ENCODE peak calls at places on chromosomes 2 and 18, in eight cellular contexts. Y is hepatic stellate cell, G is SW 1271, R is epithelial cell of esophagus, W is GM20000, C is midbrain, E is caudate nucleus, H is type B pancreatic cell. B is an unnamed sample.
A peak's percentile ranks its signal among the peaks of the same experiment; 100 is the strongest.

GRCh38 chr2:66032376-66032775 is 402.5 kb upstream of the MEIS1 start:
- DNase-seq in G (no peak), H (no peak), E (no peak), W (no peak), C (no peak), R (no peak), Y (no peak), B (no peak)

GRCh38 chr18:11283531-11284071 is 134.2 kb upstream of the PIEZO2 start:
- DNase-seq in E (no peak), G (no peak), W (no peak), R (no peak), C (no peak), H (no peak), Y (no peak), B (no peak)

GRCh38 chr2:219443016-219443696 is 8.5 kb downstream of the SPEG start:
- DNase-seq in R (no peak), C (no peak), H (no peak), G (no peak), Y (no peak), W (no peak), E (no peak), B (no peak)

GRCh38 chr2:221524158-221524557 is 47.9 kb downstream of the EPHA4 start:
- DNase-seq in W (no peak), H (no peak), Y (no peak), G (no peak), E (no peak), R (no peak), C (no peak), B (no peak)

GRCh38 chr2:195472835-195473234 is 184.2 kb upstream of the SLC39A10 start:
- DNase-seq in H (no peak), Y (no peak), G (no peak), C (no peak), W (no peak), R (no peak), E (no peak), B (no peak)

GRCh38 chr2:183284606-183285005 is 160.4 kb downstream of the NUP35 start:
- DNase-seq in C (no peak), Y (peak; percentile 6), G (peak; percentile 29), R (peak; percentile 98), W (no peak), H (no peak), E (no peak), B (no peak)

GRCh38 chr2:124272442-124272841 is 247.4 kb downstream of the CNTNAP5 start:
- DNase-seq in E (no peak), C (no peak), G (no peak), W (no peak), R (no peak), H (no peak), Y (no peak), B (no peak)

GRCh38 chr2:112869258-112869842 is 32.8 kb upstream of the IL1B start:
- DNase-seq in Y (no peak), G (no peak), E (no peak), R (peak; percentile 98), W (no peak), H (no peak), C (no peak), B (no peak)

GRCh38 chr2:176535480-176536113 is 266.4 kb downstream of the MTX2 start:
- DNase-seq in C (no peak), E (no peak), H (no peak), W (no peak), R (peak; percentile 30), Y (no peak), G (no peak), B (no peak)

GRCh38 chr2:238439093-238439849 is 12.5 kb downstream of the ASB1 start:
- DNase-seq in R (peak; percentile 99), H (no peak), W (no peak), E (no peak), G (peak; percentile 97), C (no peak), Y (peak; percentile 86), B (no peak)

GRCh38 chr18:56575819-56576663 is 62.4 kb downstream of the TXNL1 start:
- DNase-seq in Y (peak; percentile 54), W (peak; percentile 64), E (no peak), G (no peak), H (no peak), R (peak; percentile 60), C (peak; percentile 74), B (no peak)

GRCh38 chr2:16652296-16653082 is 13.1 kb downstream of the CYRIA start:
- DNase-seq in Y (no peak), C (peak; percentile 40), W (no peak), E (no peak), G (no peak), H (no peak), R (no peak), B (no peak)